ENCODE peak calls at places on chromosomes 12 and 14, in four cellular contexts. Q is NCI-H1105, L is hippocampal formation, X is GM20000. N is an unnamed sample.

GRCh38 chr14:55136868-55137785 is 8.1 kb downstream of the LGALS3 start:
- DNase-seq in Q (no peak), X (no peak), L (peak), N (no peak)

GRCh38 chr12:4962539-4963486 is 53.1 kb downstream of the KCNA1 start:
- DNase-seq in L (no peak), X (no peak), Q (no peak), N (no peak)

GRCh38 chr14:56247495-56248087 is 129.4 kb downstream of the PELI2 start:
- DNase-seq in L (no peak), X (no peak), Q (peak), N (no peak)

GRCh38 chr14:91931478-91932088 is 15.9 kb downstream of the FBLN5 start:
- DNase-seq in Q (no peak), L (no peak), X (no peak), N (no peak)

GRCh38 chr12:99911967-99912366 is 72.8 kb downstream of the ANKS1B start:
- DNase-seq in X (peak), L (no peak), Q (no peak), N (no peak)

GRCh38 chr12:111937429-111937828 is 75.5 kb downstream of the TMEM116 start:
- DNase-seq in L (no peak), Q (no peak), X (no peak), N (no peak)

GRCh38 chr12:2284857-2285256 is 232.1 kb downstream of the CACNA1C start:
- DNase-seq in Q (peak), L (peak), X (peak), N (peak)

GRCh38 chr12:69927145-69927544 is 102.1 kb downstream of the MYRFL start:
- DNase-seq in L (no peak), X (no peak), Q (no peak), N (no peak)

GRCh38 chr12:107225626-107226025 is 132.3 kb upstream of the CRY1 start:
- DNase-seq in L (no peak), X (no peak), Q (no peak), N (no peak)

N was measured in B cell.